ENCODE peak calls at places on chromosomes 1 and 21, in seven cellular contexts. N is H9, J is IMR-90, V is neuronal stem cell, C is mesenchymal stem cell, Q is H1, T is trophoblast cell. A is an unnamed sample.

GRCh38 chr21:42650033-42650370 is 3.4 kb upstream of the PDE9A start:
- DNase-seq in N (no peak), J (no peak), V (no peak), C (no peak), Q (no peak), T (no peak), A (no peak)

GRCh38 chr1:109399326-109399957 is 1.7 kb upstream of the SORT1 start:
- DNase-seq in N (no peak), J (peak), V (peak), C (peak), Q (no peak), T (peak), A (peak)

GRCh38 chr1:43549921-43550597 is 19.4 kb downstream of the PTPRF start:
- DNase-seq in N (peak), J (no peak), V (peak), C (no peak), Q (peak), T (peak), A (peak)

GRCh38 chr1:88998716-88999115 is 6.3 kb upstream of the KYAT3 start:
- DNase-seq in N (no peak), J (peak), V (peak), C (peak), Q (no peak), T (peak), A (peak)

GRCh38 chr1:221945669-221946068 is 203.8 kb upstream of the DUSP10 start:
- DNase-seq in N (peak), J (no peak), V (no peak), C (no peak), Q (no peak), T (no peak), A (no peak)

GRCh38 chr1:58156124-58156468 is 390.4 kb downstream of the OMA1 start:
- DNase-seq in N (no peak), J (no peak), V (no peak), C (no peak), Q (no peak), T (no peak), A (no peak)

GRCh38 chr1:20729155-20729931 is 3.2 kb downstream of the SH2D5 start:
- DNase-seq in N (no peak), J (no peak), V (no peak), C (no peak), Q (no peak), T (no peak), A (no peak)

GRCh38 chr21:41678016-41678935 is 88.6 kb downstream of the RIPK4 start:
- DNase-seq in N (no peak), J (peak), V (no peak), C (peak), Q (no peak), T (no peak), A (peak)

GRCh38 chr1:175841613-175842234 is 98.3 kb upstream of the TNR start:
- DNase-seq in N (no peak), J (no peak), V (no peak), C (no peak), Q (no peak), T (no peak), A (no peak)

GRCh38 chr1:37739222-37739621 is 25.7 kb downstream of the EPHA10 start:
- DNase-seq in N (no peak), J (no peak), V (no peak), C (no peak), Q (no peak), T (peak), A (no peak)

GRCh38 chr1:156859523-156860112 is 701 bp upstream of the INSRR start:
- DNase-seq in N (peak), J (no peak), V (no peak), C (peak), Q (no peak), T (no peak), A (peak)

GRCh38 chr1:54453509-54453908 is 47.3 kb upstream of the SSBP3 start:
- DNase-seq in N (no peak), J (no peak), V (no peak), C (no peak), Q (no peak), T (no peak), A (no peak)

GRCh38 chr1:169160845-169161511 is 54.5 kb downstream of the ATP1B1 start:
- DNase-seq in N (no peak), J (peak), V (no peak), C (peak), Q (no peak), T (no peak), A (no peak)

GRCh38 chr1:205271745-205272144 is 44.0 kb downstream of the TMCC2 start:
- DNase-seq in N (no peak), J (no peak), V (no peak), C (no peak), Q (no peak), T (no peak), A (no peak)

GRCh38 chr1:170562644-170563338 is 30.8 kb downstream of the GORAB start:
- DNase-seq in N (peak), J (peak), V (no peak), C (peak), Q (peak), T (peak), A (peak)

GRCh38 chr1:246875041-246876026 is 56.4 kb downstream of the AHCTF1 start:
- DNase-seq in N (no peak), J (peak), V (no peak), C (peak), Q (no peak), T (peak), A (peak)

GRCh38 chr1:161473363-161473762 is 31.9 kb upstream of the FCGR2A start:
- DNase-seq in N (peak), J (no peak), V (peak), C (peak), Q (no peak), T (no peak), A (peak)

GRCh38 chr1:203116048-203116810 is 11.3 kb upstream of the ADORA1 start:
- DNase-seq in N (no peak), J (no peak), V (no peak), C (no peak), Q (no peak), T (no peak), A (no peak)

GRCh38 chr1:56526571-56527174 is 52.7 kb downstream of the PLPP3 start:
- DNase-seq in N (no peak), J (peak), V (no peak), C (no peak), Q (no peak), T (no peak), A (no peak)

GRCh38 chr1:204472660-204473059 is 21.9 kb downstream of the PIK3C2B start:
- DNase-seq in N (no peak), J (no peak), V (no peak), C (no peak), Q (no peak), T (no peak), A (no peak)

GRCh38 chr1:202589190-202589680 is 121.0 kb downstream of the SYT2 start:
- DNase-seq in N (peak), J (peak), V (no peak), C (peak), Q (peak), T (peak), A (peak)

GRCh38 chr1:201506092-201506491 is 831 bp downstream of the CSRP1 start:
- DNase-seq in N (no peak), J (no peak), V (no peak), C (no peak), Q (no peak), T (no peak), A (no peak)

GRCh38 chr1:169363046-169363756 is 4.4 kb downstream of the NME7 start:
- DNase-seq in N (no peak), J (peak), V (no peak), C (peak), Q (no peak), T (peak), A (no peak)

GRCh38 chr21:44082648-44083436 is 24.4 kb upstream of the PWP2 start:
- DNase-seq in N (no peak), J (no peak), V (no peak), C (no peak), Q (no peak), T (peak), A (no peak)

GRCh38 chr1:59020151-59020997 is 236.5 kb upstream of the JUN start:
- DNase-seq in N (no peak), J (peak), V (no peak), C (peak), Q (no peak), T (peak), A (no peak)

GRCh38 chr1:237197470-237198425 is 155.8 kb downstream of the RYR2 start:
- DNase-seq in N (no peak), J (peak), V (no peak), C (peak), Q (no peak), T (no peak), A (peak)

GRCh38 chr1:28887418-28887834 is 26.9 kb upstream of the EPB41 start:
- DNase-seq in N (no peak), J (no peak), V (peak), C (peak), Q (no peak), T (peak), A (no peak)

GRCh38 chr1:48931571-48932251 is 155.0 kb upstream of the BEND5 start:
- DNase-seq in N (no peak), J (no peak), V (no peak), C (no peak), Q (no peak), T (no peak), A (peak)

GRCh38 chr1:201647722-201648065 is 108.8 kb downstream of the NAV1 start:
- DNase-seq in N (no peak), J (no peak), V (no peak), C (no peak), Q (no peak), T (no peak), A (no peak)

GRCh38 chr1:152917794-152918193 is 9.4 kb downstream of the IVL start:
- DNase-seq in N (no peak), J (peak), V (no peak), C (no peak), Q (no peak), T (peak), A (peak)

GRCh38 chr1:223331929-223332328 is 32.0 kb downstream of the SUSD4 start:
- DNase-seq in N (no peak), J (peak), V (no peak), C (no peak), Q (no peak), T (no peak), A (no peak)
- H2BK5ac ChIP-seq in N (no peak), J (no peak), V (no peak), C (no peak), Q (no peak), T (no peak), A (no peak)

DNA sequence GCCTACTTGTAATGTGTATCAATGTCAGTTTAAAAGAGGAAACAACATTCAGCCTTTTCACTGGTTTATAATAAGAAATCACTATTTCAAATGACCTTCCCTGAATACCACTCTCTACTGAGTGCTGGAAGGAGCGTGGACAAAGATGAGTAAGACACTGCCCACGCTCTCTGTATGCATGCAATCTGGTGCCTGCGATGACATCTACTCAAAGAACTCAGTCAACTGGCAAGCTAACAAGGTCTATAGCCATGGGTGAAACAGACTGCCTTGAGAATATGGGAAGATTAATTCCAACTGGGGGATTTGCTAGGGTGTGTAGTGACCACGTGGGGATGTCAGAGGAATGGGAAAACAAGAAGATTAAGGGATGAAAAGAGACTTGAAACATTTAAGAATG is 49.4 kb upstream of the CXADR start:
- DNase-seq in N (no peak), J (peak), V (no peak), C (peak), Q (no peak), T (no peak), A (peak)
- H3K27ac ChIP-seq in N (no peak), J (no peak), V (peak), C (peak), Q (no peak), T (no peak), A (no peak)

DNA sequence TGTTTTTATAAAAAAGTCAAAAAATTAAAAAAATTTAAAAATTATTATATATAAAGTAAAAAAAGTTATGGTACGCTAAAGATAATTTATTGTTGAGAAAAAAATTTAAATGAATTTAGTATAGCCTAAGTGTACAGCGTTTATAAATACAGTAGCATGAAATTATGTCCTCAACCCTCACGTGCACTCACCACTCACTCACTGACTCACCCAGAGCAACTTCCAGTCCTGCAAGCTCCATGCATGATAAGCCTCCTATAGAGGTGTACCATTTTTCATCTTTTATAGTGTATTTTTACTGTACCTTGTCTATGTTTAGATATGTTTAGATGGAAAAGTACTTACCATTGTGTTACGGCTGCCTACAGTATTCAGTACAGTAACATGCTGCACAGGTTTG is 5.1 kb downstream of the DISC1 start:
- DNase-seq in N (no peak), J (peak), V (no peak), C (no peak), Q (no peak), T (no peak), A (no peak)
- H2BK5ac ChIP-seq in N (no peak), J (no peak), V (no peak), C (no peak), Q (no peak), T (no peak), A (no peak)

GRCh38 chr21:36163780-36164426 is 7.3 kb downstream of the DOP1B start:
- DNase-seq in N (no peak), J (no peak), V (no peak), C (no peak), Q (no peak), T (no peak), A (no peak)
- H3K27ac ChIP-seq in N (no peak), J (no peak), V (no peak), C (no peak), Q (no peak), T (no peak), A (no peak)

GRCh38 chr1:164709108-164709507 is 150.1 kb downstream of the PBX1 start:
- DNase-seq in N (no peak), J (peak), V (no peak), C (peak), Q (no peak), T (no peak), A (no peak)
- H2BK5ac ChIP-seq in N (no peak), J (no peak), V (no peak), C (no peak), Q (no peak), T (no peak), A (no peak)

DNA sequence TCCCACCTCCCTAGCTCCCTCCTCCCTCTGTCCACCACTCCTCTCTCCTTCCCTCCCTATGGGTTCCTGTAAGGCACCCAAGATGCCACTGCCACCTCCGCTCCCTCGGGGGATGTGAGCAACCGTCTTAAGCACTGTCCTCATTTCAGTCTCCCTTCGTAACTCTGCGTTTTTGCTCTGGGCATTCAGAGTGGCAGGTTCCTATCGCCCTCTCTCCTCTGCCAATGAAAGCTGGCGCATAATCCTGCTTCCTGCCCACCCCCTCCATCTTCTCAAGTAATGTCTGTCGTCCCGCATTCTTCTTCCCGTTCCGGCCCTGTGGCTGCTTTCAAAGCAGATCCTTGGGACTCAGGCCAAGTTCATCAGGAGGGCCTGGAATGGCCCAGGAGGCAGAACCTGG is 253.9 kb upstream of the TMEM51 start:
- DNase-seq in N (no peak), J (no peak), V (no peak), C (no peak), Q (no peak), T (no peak), A (no peak)
- H3K27ac ChIP-seq in N (no peak), J (no peak), V (no peak), C (no peak), Q (no peak), T (no peak), A (no peak)

DNA sequence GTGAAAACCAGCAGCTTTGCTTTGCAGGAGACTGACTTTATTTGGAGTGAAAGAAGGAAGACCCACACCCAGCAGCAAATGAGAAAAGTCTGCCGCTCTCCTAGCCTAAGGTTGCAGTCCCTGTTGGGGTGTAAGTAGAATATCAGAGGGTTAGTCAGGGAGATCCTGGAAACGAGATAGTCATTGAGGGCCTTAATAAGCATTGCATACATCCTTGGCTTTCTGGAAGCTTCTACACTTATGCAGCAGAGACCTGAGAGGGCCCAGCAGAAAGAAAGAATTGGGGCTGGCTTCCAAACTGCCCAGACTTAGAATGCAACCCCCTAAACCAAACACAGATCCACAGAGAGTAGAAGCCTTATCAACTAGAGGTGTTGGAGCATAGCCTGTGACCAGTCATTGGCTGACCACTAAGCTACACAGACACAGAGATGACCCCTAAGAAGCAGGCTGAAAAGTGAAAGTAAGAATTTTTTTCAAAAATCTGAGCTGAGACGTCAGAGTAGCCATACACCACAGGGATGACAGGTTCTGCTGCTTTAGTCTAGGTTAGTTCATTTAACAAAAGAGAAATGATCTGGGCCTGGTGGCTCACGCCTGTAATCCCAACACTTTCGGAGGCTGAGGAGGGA is 98.4 kb downstream of the LYPLAL1 start:
- DNase-seq in N (no peak), J (peak), V (no peak), C (peak), Q (no peak), T (no peak), A (no peak)
- H2BK5ac ChIP-seq in N (no peak), J (no peak), V (no peak), C (no peak), Q (no peak), T (no peak), A (no peak)

DNA sequence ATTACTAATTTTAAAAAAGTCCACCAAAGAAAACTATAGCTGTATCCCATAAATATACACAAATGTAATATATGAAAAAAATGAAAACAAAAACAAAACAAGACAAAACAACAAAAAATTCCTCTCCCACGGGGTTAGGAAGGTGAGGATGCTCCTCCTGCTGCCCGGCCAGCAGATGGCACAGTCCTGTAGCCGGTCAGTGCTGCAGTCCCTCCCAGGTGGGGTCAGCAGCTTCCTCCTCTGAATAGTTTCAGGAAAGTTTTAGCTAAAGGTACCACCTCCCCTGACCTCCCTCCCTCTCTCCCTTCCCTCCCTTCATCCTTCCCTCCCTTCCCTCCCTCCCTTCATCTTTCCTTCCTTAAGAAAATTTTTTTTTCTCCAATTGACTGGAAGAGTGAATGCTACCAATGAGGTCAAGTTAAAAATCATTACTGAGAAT is 67.8 kb upstream of the BCL10 start:
- DNase-seq in N (peak), J (peak), V (no peak), C (peak), Q (peak), T (peak), A (peak)
- H3K27ac ChIP-seq in N (peak), J (peak), V (no peak), C (peak), Q (no peak), T (no peak), A (no peak)

GRCh38 chr1:23244362-23244761 is 27.1 kb upstream of the HTR1D start:
- DNase-seq in N (no peak), J (no peak), V (no peak), C (no peak), Q (no peak), T (no peak), A (no peak)
- H2BK5ac ChIP-seq in N (no peak), J (no peak), V (no peak), C (no peak), Q (no peak), T (no peak), A (no peak)

GRCh38 chr1:8417625-8418024 is 99.7 kb downstream of the SLC45A1 start:
- DNase-seq in N (no peak), J (no peak), V (no peak), C (no peak), Q (no peak), T (no peak), A (no peak)

GRCh38 chr1:8419861-8420260 is 101.9 kb downstream of the SLC45A1 start:
- DNase-seq in N (no peak), J (no peak), V (no peak), C (no peak), Q (no peak), T (no peak), A (no peak)

GRCh38 chr1:8416857-8417256 is 98.9 kb downstream of the SLC45A1 start:
- DNase-seq in N (no peak), J (no peak), V (no peak), C (no peak), Q (no peak), T (no peak), A (no peak)

GRCh38 chr1:8419172-8419571 is 101.3 kb downstream of the SLC45A1 start:
- DNase-seq in N (no peak), J (peak), V (no peak), C (peak), Q (no peak), T (no peak), A (no peak)

GRCh38 chr1:8418301-8418700 is 100.4 kb downstream of the SLC45A1 start:
- DNase-seq in N (no peak), J (no peak), V (no peak), C (no peak), Q (no peak), T (no peak), A (no peak)
- H3K27ac ChIP-seq in N (no peak), J (no peak), V (no peak), C (no peak), Q (no peak), T (no peak), A (no peak)

A was measured in mesendoderm.